ENCODE peak calls at places on chromosome 15, in eight cellular contexts. One of them, this sample, is unnamed.

GRCh38 chr15:80984856-80985255 is 4.8 kb downstream of the MESD start:
- DNase-seq in WTC11: no peak
- DNase-seq in choroid plexus epithelial cell: peak
- DNase-seq in endothelial cell: no peak
- DNase-seq in GM13976: no peak
- DNase-seq in AG10803: no peak
- DNase-seq in fibroblast of lung: no peak
- DNase-seq in foreskin fibroblast: no peak
- DNase-seq in this sample: no peak

GRCh38 chr15:74847462-74847861 is 4.5 kb upstream of the ULK3 start:
- DNase-seq in WTC11: no peak
- DNase-seq in choroid plexus epithelial cell: no peak
- DNase-seq in endothelial cell: no peak
- DNase-seq in GM13976: no peak
- DNase-seq in AG10803: no peak
- DNase-seq in fibroblast of lung: no peak
- DNase-seq in foreskin fibroblast: no peak
- DNase-seq in this sample: no peak

GRCh38 chr15:63165166-63165859 is 8.0 kb upstream of the RPS27L start:
- DNase-seq in WTC11: no peak
- DNase-seq in choroid plexus epithelial cell: peak
- DNase-seq in endothelial cell: no peak
- DNase-seq in GM13976: no peak
- DNase-seq in AG10803: peak
- DNase-seq in fibroblast of lung: peak
- DNase-seq in foreskin fibroblast: no peak
- DNase-seq in this sample: no peak

GRCh38 chr15:74552761-74553441 is 11.9 kb downstream of the ARID3B start:
- DNase-seq in WTC11: no peak
- DNase-seq in choroid plexus epithelial cell: no peak
- DNase-seq in endothelial cell: no peak
- DNase-seq in GM13976: no peak
- DNase-seq in AG10803: no peak
- DNase-seq in fibroblast of lung: no peak
- DNase-seq in foreskin fibroblast: no peak
- DNase-seq in this sample: no peak

GRCh38 chr15:32834156-32834555 is 116.4 kb downstream of the GREM1 start:
- DNase-seq in WTC11: no peak
- DNase-seq in choroid plexus epithelial cell: no peak
- DNase-seq in endothelial cell: no peak
- DNase-seq in GM13976: peak
- DNase-seq in AG10803: no peak
- DNase-seq in fibroblast of lung: no peak
- DNase-seq in foreskin fibroblast: no peak
- DNase-seq in this sample: peak

GRCh38 chr15:20340331-20340811 is 201.2 kb downstream of the GOLGA6L6 start:
- DNase-seq in WTC11: peak
- DNase-seq in choroid plexus epithelial cell: no peak
- DNase-seq in endothelial cell: peak
- DNase-seq in GM13976: peak
- DNase-seq in AG10803: no peak
- DNase-seq in fibroblast of lung: no peak
- DNase-seq in foreskin fibroblast: no peak
- DNase-seq in this sample: peak

GRCh38 chr15:97567411-97567810 is 393.1 kb upstream of the ARRDC4 start:
- DNase-seq in WTC11: no peak
- DNase-seq in choroid plexus epithelial cell: no peak
- DNase-seq in endothelial cell: no peak
- DNase-seq in GM13976: no peak
- DNase-seq in AG10803: no peak
- DNase-seq in fibroblast of lung: no peak
- DNase-seq in foreskin fibroblast: no peak
- DNase-seq in this sample: no peak

GRCh38 chr15:53978248-53978906 is at the start of gene UNC13C:
- DNase-seq in WTC11: peak
- DNase-seq in choroid plexus epithelial cell: no peak
- DNase-seq in endothelial cell: peak
- DNase-seq in GM13976: no peak
- DNase-seq in AG10803: no peak
- DNase-seq in fibroblast of lung: no peak
- DNase-seq in foreskin fibroblast: no peak
- DNase-seq in this sample: no peak

GRCh38 chr15:37072181-37072580 is 28.2 kb downstream of the MEIS2 start:
- DNase-seq in WTC11: no peak
- DNase-seq in choroid plexus epithelial cell: no peak
- DNase-seq in endothelial cell: no peak
- DNase-seq in GM13976: no peak
- DNase-seq in AG10803: peak
- DNase-seq in fibroblast of lung: peak
- DNase-seq in foreskin fibroblast: no peak
- DNase-seq in this sample: no peak

GRCh38 chr15:71709808-71710418 is 100.4 kb upstream of the NR2E3 start:
- DNase-seq in WTC11: no peak
- DNase-seq in choroid plexus epithelial cell: no peak
- DNase-seq in endothelial cell: no peak
- DNase-seq in GM13976: no peak
- DNase-seq in AG10803: no peak
- DNase-seq in fibroblast of lung: peak
- DNase-seq in foreskin fibroblast: no peak
- DNase-seq in this sample: no peak

DNA sequence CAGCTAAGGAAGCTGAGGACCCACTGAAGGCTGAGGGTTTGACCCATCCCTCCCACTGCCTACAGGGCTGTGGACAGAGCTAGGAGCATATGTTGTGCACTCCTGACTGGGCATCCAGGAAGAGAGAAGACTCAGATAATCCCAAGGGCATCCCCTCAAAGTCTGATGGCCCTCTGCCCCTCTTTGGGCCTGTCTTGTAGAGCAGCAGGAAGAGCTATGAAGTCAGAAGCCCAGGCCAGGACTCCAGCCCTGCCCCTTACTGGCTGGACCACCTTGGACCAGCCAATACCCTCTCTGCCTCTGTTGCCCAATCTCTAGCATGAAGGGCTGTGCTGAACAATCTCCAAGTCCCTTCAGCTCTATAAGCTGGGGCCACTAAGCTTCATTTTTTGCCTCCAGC is 210.8 kb downstream of the RPLP1 start:
- DNase-seq in WTC11: no peak
- DNase-seq in choroid plexus epithelial cell: no peak
- DNase-seq in endothelial cell: no peak
- DNase-seq in GM13976: peak
- DNase-seq in AG10803: no peak
- DNase-seq in fibroblast of lung: no peak
- DNase-seq in foreskin fibroblast: no peak
- DNase-seq in this sample: peak
- TF ChIP-seq CTCF in WTC11: no peak
- TF ChIP-seq CTCF in choroid plexus epithelial cell: no peak
- TF ChIP-seq CTCF in endothelial cell: no peak
- TF ChIP-seq CTCF in GM13976: no peak
- TF ChIP-seq CTCF in AG10803: no peak
- TF ChIP-seq CTCF in fibroblast of lung: no peak
- TF ChIP-seq CTCF in foreskin fibroblast: no peak
- TF ChIP-seq CTCF in this sample: no peak

GRCh38 chr15:24269923-24270322 is 405.7 kb upstream of the NPAP1 start:
- DNase-seq in WTC11: no peak
- DNase-seq in choroid plexus epithelial cell: no peak
- DNase-seq in endothelial cell: no peak
- DNase-seq in GM13976: no peak
- DNase-seq in AG10803: no peak
- DNase-seq in fibroblast of lung: no peak
- DNase-seq in foreskin fibroblast: no peak
- DNase-seq in this sample: no peak

DNA sequence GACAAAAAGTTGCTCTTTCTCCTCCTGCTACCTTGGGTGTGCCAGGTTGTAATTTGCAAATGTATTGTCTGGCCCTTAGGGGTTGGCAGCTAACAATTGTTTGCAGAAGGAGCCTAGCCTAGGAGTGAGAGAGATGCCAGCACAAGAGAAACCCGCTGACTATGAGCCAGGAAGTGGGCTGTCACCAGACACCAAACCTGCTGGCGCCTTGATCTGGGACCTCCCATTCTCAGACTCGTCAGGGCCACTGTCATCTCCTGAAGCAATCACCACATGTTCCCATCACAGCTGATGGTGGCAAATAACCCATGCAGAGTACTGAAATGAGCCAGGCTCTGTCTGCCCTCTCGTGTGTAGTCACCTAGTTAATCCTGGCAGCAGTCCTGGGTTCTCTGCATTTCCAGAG is 406.4 kb upstream of the NPAP1 start:
- DNase-seq in WTC11: no peak
- DNase-seq in choroid plexus epithelial cell: no peak
- DNase-seq in endothelial cell: no peak
- DNase-seq in GM13976: no peak
- DNase-seq in AG10803: no peak
- DNase-seq in fibroblast of lung: no peak
- DNase-seq in foreskin fibroblast: no peak
- DNase-seq in this sample: no peak
- TF ChIP-seq CTCF in WTC11: no peak
- TF ChIP-seq CTCF in choroid plexus epithelial cell: no peak
- TF ChIP-seq CTCF in endothelial cell: no peak
- TF ChIP-seq CTCF in GM13976: no peak
- TF ChIP-seq CTCF in AG10803: no peak
- TF ChIP-seq CTCF in fibroblast of lung: no peak
- TF ChIP-seq CTCF in foreskin fibroblast: no peak
- TF ChIP-seq CTCF in this sample: no peak

GRCh38 chr15:57557810-57558209 is 33.9 kb upstream of the MYZAP start:
- DNase-seq in WTC11: no peak
- DNase-seq in choroid plexus epithelial cell: no peak
- DNase-seq in endothelial cell: no peak
- DNase-seq in GM13976: no peak
- DNase-seq in AG10803: no peak
- DNase-seq in fibroblast of lung: no peak
- DNase-seq in foreskin fibroblast: no peak
- DNase-seq in this sample: no peak

GRCh38 chr15:57562220-57562769 is 29.4 kb upstream of the MYZAP start:
- DNase-seq in WTC11: no peak
- DNase-seq in choroid plexus epithelial cell: no peak
- DNase-seq in endothelial cell: no peak
- DNase-seq in GM13976: no peak
- DNase-seq in AG10803: no peak
- DNase-seq in fibroblast of lung: no peak
- DNase-seq in foreskin fibroblast: no peak
- DNase-seq in this sample: no peak

GRCh38 chr15:57557267-57557666 is 34.4 kb upstream of the MYZAP start:
- DNase-seq in WTC11: no peak
- DNase-seq in choroid plexus epithelial cell: no peak
- DNase-seq in endothelial cell: no peak
- DNase-seq in GM13976: no peak
- DNase-seq in AG10803: no peak
- DNase-seq in fibroblast of lung: no peak
- DNase-seq in foreskin fibroblast: no peak
- DNase-seq in this sample: no peak

GRCh38 chr15:57560976-57561711 is 30.6 kb upstream of the MYZAP start:
- DNase-seq in WTC11: peak
- DNase-seq in choroid plexus epithelial cell: peak
- DNase-seq in endothelial cell: peak
- DNase-seq in GM13976: peak
- DNase-seq in AG10803: peak
- DNase-seq in fibroblast of lung: peak
- DNase-seq in foreskin fibroblast: peak
- DNase-seq in this sample: peak

GRCh38 chr15:57559875-57560274 is 31.8 kb upstream of the MYZAP start:
- DNase-seq in WTC11: peak
- DNase-seq in choroid plexus epithelial cell: peak
- DNase-seq in endothelial cell: peak
- DNase-seq in GM13976: peak
- DNase-seq in AG10803: peak
- DNase-seq in fibroblast of lung: no peak
- DNase-seq in foreskin fibroblast: no peak
- DNase-seq in this sample: peak
- TF ChIP-seq CTCF in WTC11: peak
- TF ChIP-seq CTCF in choroid plexus epithelial cell: peak
- TF ChIP-seq CTCF in endothelial cell: peak
- TF ChIP-seq CTCF in GM13976: peak
- TF ChIP-seq CTCF in AG10803: peak
- TF ChIP-seq CTCF in fibroblast of lung: peak
- TF ChIP-seq CTCF in foreskin fibroblast: peak
- TF ChIP-seq CTCF in this sample: peak

DNA sequence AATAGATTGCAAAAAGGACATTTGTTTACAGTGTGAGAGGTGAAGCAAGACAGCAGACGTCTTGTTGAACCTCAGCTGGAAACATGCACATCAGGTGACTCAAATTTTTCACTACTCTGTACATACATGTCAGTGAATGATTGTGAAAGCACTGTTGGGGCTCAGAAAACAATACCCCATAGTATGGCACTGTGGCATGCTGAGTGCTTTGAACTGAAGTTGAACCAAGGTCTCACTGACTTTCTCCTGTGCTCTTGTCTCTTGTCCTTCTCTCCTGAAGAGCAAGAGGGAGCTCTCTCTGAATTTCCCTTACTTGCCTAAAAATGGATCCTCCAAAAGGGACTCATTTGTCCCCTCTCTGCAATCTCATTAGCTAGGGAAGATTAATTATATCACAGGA is 24.5 kb upstream of the NEDD4 start:
- DNase-seq in WTC11: no peak
- DNase-seq in choroid plexus epithelial cell: no peak
- DNase-seq in endothelial cell: no peak
- DNase-seq in GM13976: no peak
- DNase-seq in AG10803: no peak
- DNase-seq in fibroblast of lung: no peak
- DNase-seq in foreskin fibroblast: no peak
- DNase-seq in this sample: no peak
- TF ChIP-seq CTCF in WTC11: no peak
- TF ChIP-seq CTCF in choroid plexus epithelial cell: peak
- TF ChIP-seq CTCF in endothelial cell: no peak
- TF ChIP-seq CTCF in GM13976: no peak
- TF ChIP-seq CTCF in AG10803: peak
- TF ChIP-seq CTCF in fibroblast of lung: peak
- TF ChIP-seq CTCF in foreskin fibroblast: no peak
- TF ChIP-seq CTCF in this sample: no peak

GRCh38 chr15:58221591-58222241 is 83.5 kb downstream of the AQP9 start:
- DNase-seq in WTC11: peak
- DNase-seq in choroid plexus epithelial cell: peak
- DNase-seq in endothelial cell: peak
- DNase-seq in GM13976: peak
- DNase-seq in AG10803: peak
- DNase-seq in fibroblast of lung: no peak
- DNase-seq in foreskin fibroblast: peak
- DNase-seq in this sample: peak
- TF ChIP-seq CTCF in WTC11: no peak
- TF ChIP-seq CTCF in choroid plexus epithelial cell: peak
- TF ChIP-seq CTCF in endothelial cell: peak
- TF ChIP-seq CTCF in GM13976: peak
- TF ChIP-seq CTCF in AG10803: peak
- TF ChIP-seq CTCF in fibroblast of lung: peak
- TF ChIP-seq CTCF in foreskin fibroblast: peak
- TF ChIP-seq CTCF in this sample: peak

DNA sequence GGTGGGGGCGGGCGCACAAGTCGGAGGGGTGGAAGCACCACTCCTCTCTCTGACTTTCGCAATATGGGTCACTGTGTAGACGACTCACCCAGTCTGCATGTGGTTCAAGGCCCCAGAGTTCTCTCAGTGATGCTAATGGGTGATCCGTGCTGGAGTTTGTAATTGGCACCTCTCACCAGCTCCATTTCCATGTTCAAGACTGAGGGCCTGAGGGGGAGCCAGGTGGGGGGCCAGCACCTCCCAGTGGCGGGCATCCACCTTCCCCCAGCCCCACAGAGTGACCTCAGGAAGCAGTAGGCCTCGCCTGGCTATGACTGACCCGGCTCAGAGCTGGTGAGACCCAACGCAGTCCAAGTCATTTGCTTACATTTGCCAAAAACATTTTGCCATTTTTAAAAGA is 230.0 kb upstream of the ST8SIA2 start:
- DNase-seq in WTC11: peak
- DNase-seq in choroid plexus epithelial cell: no peak
- DNase-seq in endothelial cell: no peak
- DNase-seq in GM13976: no peak
- DNase-seq in AG10803: peak
- DNase-seq in fibroblast of lung: no peak
- DNase-seq in foreskin fibroblast: no peak
- DNase-seq in this sample: no peak
- TF ChIP-seq CTCF in WTC11: no peak
- TF ChIP-seq CTCF in choroid plexus epithelial cell: no peak
- TF ChIP-seq CTCF in endothelial cell: no peak
- TF ChIP-seq CTCF in GM13976: no peak
- TF ChIP-seq CTCF in AG10803: no peak
- TF ChIP-seq CTCF in fibroblast of lung: no peak
- TF ChIP-seq CTCF in foreskin fibroblast: no peak
- TF ChIP-seq CTCF in this sample: no peak

This sample was measured in GM10248.